ENCODE peak calls at places on chromosomes 3 and 15, in six cellular contexts. One of them, this sample, is unnamed. For H3K9me3, the result is how much of the 10 kb centered on the place peaks cover.

GRCh38 chr3:169965562-169965961 is 1.0 kb upstream of the SEC62 start:
- DNase-seq in tibial artery: no peak
- DNase-seq in fibroblast of lung: no peak
- DNase-seq in prostate gland: no peak
- DNase-seq in tibial nerve: no peak
- DNase-seq in upper lobe of right lung: no peak
- DNase-seq in this sample: no peak

GRCh38 chr3:190883973-190884832 is 21.7 kb upstream of the GMNC start:
- DNase-seq in tibial nerve: peak
- DNase-seq in prostate gland: peak
- DNase-seq in tibial artery: peak
- DNase-seq in upper lobe of right lung: no peak
- DNase-seq in fibroblast of lung: peak
- DNase-seq in this sample: peak

GRCh38 chr3:45488581-45488980 is 100.2 kb downstream of the LARS2 start:
- DNase-seq in fibroblast of lung: no peak
- DNase-seq in upper lobe of right lung: no peak
- DNase-seq in tibial artery: no peak
- DNase-seq in prostate gland: no peak
- DNase-seq in tibial nerve: no peak
- DNase-seq in this sample: no peak

GRCh38 chr3:151919446-151919845 is 46.0 kb downstream of the SUCNR1 start:
- DNase-seq in tibial nerve: peak
- DNase-seq in prostate gland: no peak
- DNase-seq in tibial artery: no peak
- DNase-seq in fibroblast of lung: no peak
- DNase-seq in upper lobe of right lung: no peak
- DNase-seq in this sample: no peak

GRCh38 chr3:8560608-8561007 is 59.0 kb downstream of the LMCD1 start:
- DNase-seq in fibroblast of lung: peak
- DNase-seq in upper lobe of right lung: no peak
- DNase-seq in tibial nerve: no peak
- DNase-seq in tibial artery: peak
- DNase-seq in prostate gland: no peak
- DNase-seq in this sample: peak

GRCh38 chr3:130480736-130481135 is 36.2 kb upstream of the COL6A6 start:
- DNase-seq in upper lobe of right lung: no peak
- DNase-seq in prostate gland: no peak
- DNase-seq in fibroblast of lung: peak
- DNase-seq in tibial artery: no peak
- DNase-seq in tibial nerve: peak
- DNase-seq in this sample: peak

GRCh38 chr3:185582871-185583270 is 3.2 kb upstream of the SENP2 start:
- DNase-seq in tibial nerve: no peak
- DNase-seq in fibroblast of lung: no peak
- DNase-seq in tibial artery: no peak
- DNase-seq in upper lobe of right lung: no peak
- DNase-seq in prostate gland: no peak
- DNase-seq in this sample: no peak

GRCh38 chr3:168467085-168467714 is 371.5 kb upstream of the GOLIM4 start:
- DNase-seq in upper lobe of right lung: no peak
- DNase-seq in tibial nerve: peak
- DNase-seq in tibial artery: no peak
- DNase-seq in prostate gland: no peak
- DNase-seq in fibroblast of lung: peak
- DNase-seq in this sample: peak

GRCh38 chr15:64845183-64845611 is 3.5 kb downstream of the PLEKHO2 start:
- DNase-seq in prostate gland: no peak
- DNase-seq in tibial nerve: peak
- DNase-seq in upper lobe of right lung: no peak
- DNase-seq in tibial artery: peak
- DNase-seq in fibroblast of lung: peak
- DNase-seq in this sample: no peak

GRCh38 chr15:56244811-56245576 is 1.3 kb upstream of the RFX7 start:
- DNase-seq in fibroblast of lung: no peak
- DNase-seq in upper lobe of right lung: peak
- DNase-seq in tibial artery: no peak
- DNase-seq in prostate gland: peak
- DNase-seq in tibial nerve: peak
- DNase-seq in this sample: peak

GRCh38 chr15:43912991-43913927 is 86.5 kb downstream of the WDR76 start:
- DNase-seq in fibroblast of lung: peak
- DNase-seq in upper lobe of right lung: no peak
- DNase-seq in tibial nerve: peak
- DNase-seq in prostate gland: no peak
- DNase-seq in tibial artery: peak
- DNase-seq in this sample: no peak

GRCh38 chr3:173733029-173733652 is 335.6 kb downstream of the NLGN1 start:
- DNase-seq in fibroblast of lung: peak
- DNase-seq in upper lobe of right lung: no peak
- DNase-seq in prostate gland: no peak
- DNase-seq in tibial artery: no peak
- DNase-seq in tibial nerve: peak
- DNase-seq in this sample: no peak

GRCh38 chr15:78992416-78993256 is 47.8 kb upstream of the CTSH start:
- DNase-seq in prostate gland: no peak
- DNase-seq in tibial nerve: peak
- DNase-seq in fibroblast of lung: no peak
- DNase-seq in tibial artery: peak
- DNase-seq in upper lobe of right lung: no peak
- DNase-seq in this sample: no peak

GRCh38 chr15:31365655-31366127 is 39.1 kb downstream of the KLF13 start:
- DNase-seq in upper lobe of right lung: peak
- DNase-seq in tibial artery: peak
- DNase-seq in prostate gland: peak
- DNase-seq in tibial nerve: peak
- DNase-seq in fibroblast of lung: peak
- DNase-seq in this sample: peak

GRCh38 chr3:31580645-31581044 is 47.9 kb downstream of the STT3B start:
- DNase-seq in fibroblast of lung: no peak
- DNase-seq in upper lobe of right lung: no peak
- DNase-seq in prostate gland: no peak
- DNase-seq in tibial artery: no peak
- DNase-seq in tibial nerve: no peak
- DNase-seq in this sample: no peak

GRCh38 chr3:64163755-64164148 is 61.5 kb downstream of the PRICKLE2 start:
- DNase-seq in upper lobe of right lung: no peak
- DNase-seq in fibroblast of lung: peak
- DNase-seq in tibial artery: no peak
- DNase-seq in prostate gland: no peak
- DNase-seq in tibial nerve: no peak
- DNase-seq in this sample: no peak

GRCh38 chr15:32649336-32649735 is 7.8 kb downstream of the SCG5 start:
- DNase-seq in upper lobe of right lung: no peak
- DNase-seq in prostate gland: no peak
- DNase-seq in fibroblast of lung: peak
- DNase-seq in tibial nerve: no peak
- DNase-seq in tibial artery: no peak
- DNase-seq in this sample: peak

GRCh38 chr15:66785637-66786036 is 83.6 kb downstream of the SMAD6 start:
- DNase-seq in tibial artery: no peak
- DNase-seq in tibial nerve: no peak
- DNase-seq in prostate gland: no peak
- DNase-seq in fibroblast of lung: peak
- DNase-seq in upper lobe of right lung: no peak
- DNase-seq in this sample: no peak

GRCh38 chr3:134325722-134326121 is 48.5 kb downstream of the AMOTL2 start:
- DNase-seq in fibroblast of lung: no peak
- DNase-seq in prostate gland: no peak
- DNase-seq in upper lobe of right lung: no peak
- DNase-seq in tibial artery: no peak
- DNase-seq in tibial nerve: no peak
- DNase-seq in this sample: no peak

GRCh38 chr15:35465763-35466162 is 80.2 kb downstream of the DPH6 start:
- DNase-seq in tibial artery: no peak
- DNase-seq in upper lobe of right lung: no peak
- DNase-seq in prostate gland: no peak
- DNase-seq in fibroblast of lung: peak
- DNase-seq in tibial nerve: no peak
- DNase-seq in this sample: no peak

GRCh38 chr15:31433574-31433973 is 106.9 kb downstream of the KLF13 start:
- DNase-seq in fibroblast of lung: no peak
- DNase-seq in prostate gland: no peak
- DNase-seq in tibial nerve: no peak
- DNase-seq in tibial artery: no peak
- DNase-seq in upper lobe of right lung: no peak
- DNase-seq in this sample: no peak

GRCh38 chr3:112199622-112200316 is 66.7 kb upstream of the GCSAM start:
- DNase-seq in upper lobe of right lung: no peak
- DNase-seq in fibroblast of lung: no peak
- DNase-seq in tibial nerve: no peak
- DNase-seq in prostate gland: no peak
- DNase-seq in tibial artery: no peak
- DNase-seq in this sample: no peak

GRCh38 chr3:129553771-129554170 is 10.8 kb downstream of the H1-8 start:
- DNase-seq in tibial artery: no peak
- DNase-seq in prostate gland: no peak
- DNase-seq in tibial nerve: no peak
- DNase-seq in fibroblast of lung: no peak
- DNase-seq in upper lobe of right lung: no peak
- DNase-seq in this sample: no peak

GRCh38 chr15:22877607-22878006 is 39.1 kb downstream of the NIPA2 start:
- DNase-seq in tibial nerve: no peak
- DNase-seq in tibial artery: no peak
- DNase-seq in prostate gland: no peak
- DNase-seq in upper lobe of right lung: no peak
- DNase-seq in fibroblast of lung: no peak
- DNase-seq in this sample: no peak

GRCh38 chr3:192816274-192816853 is 89.0 kb upstream of the FGF12 start:
- DNase-seq in tibial artery: no peak
- DNase-seq in tibial nerve: peak
- DNase-seq in fibroblast of lung: peak
- DNase-seq in prostate gland: peak
- DNase-seq in upper lobe of right lung: no peak
- DNase-seq in this sample: peak

GRCh38 chr15:100663066-100663465 is 60.7 kb downstream of the ASB7 start:
- DNase-seq in tibial nerve: no peak
- DNase-seq in prostate gland: no peak
- DNase-seq in upper lobe of right lung: no peak
- DNase-seq in fibroblast of lung: no peak
- DNase-seq in tibial artery: no peak
- DNase-seq in this sample: peak

GRCh38 chr15:67024322-67024997 is 40.9 kb upstream of the SMAD3 start:
- DNase-seq in prostate gland: peak
- DNase-seq in fibroblast of lung: peak
- DNase-seq in upper lobe of right lung: peak
- DNase-seq in tibial artery: peak
- DNase-seq in tibial nerve: peak
- DNase-seq in this sample: no peak

GRCh38 chr3:105527949-105528348 is 161.2 kb downstream of the ALCAM start:
- DNase-seq in tibial artery: no peak
- DNase-seq in upper lobe of right lung: no peak
- DNase-seq in prostate gland: no peak
- DNase-seq in fibroblast of lung: peak
- DNase-seq in tibial nerve: no peak
- DNase-seq in this sample: no peak

GRCh38 chr3:14340960-14341708 is 61.3 kb upstream of the SLC6A6 start:
- DNase-seq in upper lobe of right lung: no peak
- DNase-seq in tibial nerve: no peak
- DNase-seq in tibial artery: no peak
- DNase-seq in prostate gland: peak
- DNase-seq in fibroblast of lung: no peak
- DNase-seq in this sample: no peak

GRCh38 chr3:107082527-107082926 is 294.7 kb upstream of the CCDC54 start:
- DNase-seq in tibial artery: no peak
- DNase-seq in prostate gland: no peak
- DNase-seq in tibial nerve: no peak
- DNase-seq in upper lobe of right lung: no peak
- DNase-seq in fibroblast of lung: no peak
- DNase-seq in this sample: no peak

DNA sequence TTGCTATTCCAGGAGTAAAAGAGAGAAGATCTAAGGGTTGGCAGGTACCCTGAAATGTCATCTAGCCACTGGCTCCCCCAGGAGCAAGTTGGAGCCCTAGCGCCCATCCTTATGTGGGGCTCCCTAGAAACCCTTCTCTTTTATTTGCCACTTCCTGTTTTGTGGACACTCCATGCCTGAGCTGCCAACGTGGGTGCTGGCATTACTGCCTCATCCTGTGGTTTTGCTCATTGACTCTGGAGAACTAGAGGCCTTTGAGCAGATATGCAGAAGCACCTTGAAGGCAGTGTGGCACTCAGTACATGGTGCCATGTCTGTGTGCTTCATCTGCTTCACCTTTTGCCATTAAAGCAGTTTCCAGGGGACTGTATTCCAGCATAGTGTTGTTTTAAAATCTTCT is 8.1 kb downstream of the EDEM1 start:
- DNase-seq in prostate gland: no peak
- DNase-seq in tibial artery: peak
- DNase-seq in upper lobe of right lung: peak
- DNase-seq in tibial nerve: no peak
- DNase-seq in fibroblast of lung: no peak
- DNase-seq in this sample: no peak
- H3K4me3 ChIP-seq in prostate gland: no peak
- H3K4me3 ChIP-seq in tibial artery: no peak
- H3K4me3 ChIP-seq in upper lobe of right lung: no peak
- H3K4me3 ChIP-seq in tibial nerve: no peak
- H3K4me3 ChIP-seq in fibroblast of lung: no peak
- H3K4me3 ChIP-seq in this sample: no peak

GRCh38 chr3:161449784-161450183 is 46.8 kb upstream of the OTOL1 start:
- DNase-seq in prostate gland: no peak
- DNase-seq in tibial artery: no peak
- DNase-seq in upper lobe of right lung: no peak
- DNase-seq in fibroblast of lung: no peak
- DNase-seq in tibial nerve: no peak
- DNase-seq in this sample: no peak
- TF ChIP-seq CTCF in prostate gland: no peak
- TF ChIP-seq CTCF in tibial artery: no peak
- TF ChIP-seq CTCF in upper lobe of right lung: no peak
- TF ChIP-seq CTCF in fibroblast of lung: no peak
- TF ChIP-seq CTCF in tibial nerve: no peak
- TF ChIP-seq CTCF in this sample: no peak

GRCh38 chr3:119861681-119862080 is 79.8 kb downstream of the NR1I2 start:
- DNase-seq in prostate gland: no peak
- DNase-seq in upper lobe of right lung: no peak
- DNase-seq in tibial nerve: no peak
- DNase-seq in fibroblast of lung: peak
- DNase-seq in tibial artery: no peak
- DNase-seq in this sample: no peak

GRCh38 chr3:119856695-119857094 is 74.8 kb downstream of the NR1I2 start:
- DNase-seq in prostate gland: no peak
- DNase-seq in tibial artery: no peak
- DNase-seq in tibial nerve: no peak
- DNase-seq in upper lobe of right lung: no peak
- DNase-seq in fibroblast of lung: no peak
- DNase-seq in this sample: no peak

GRCh38 chr3:119859728-119860127 is 77.8 kb downstream of the NR1I2 start:
- DNase-seq in tibial nerve: no peak
- DNase-seq in prostate gland: no peak
- DNase-seq in tibial artery: no peak
- DNase-seq in upper lobe of right lung: no peak
- DNase-seq in fibroblast of lung: no peak
- DNase-seq in this sample: no peak

GRCh38 chr3:119858957-119859356 is 77.1 kb downstream of the NR1I2 start:
- DNase-seq in prostate gland: no peak
- DNase-seq in tibial artery: no peak
- DNase-seq in fibroblast of lung: no peak
- DNase-seq in upper lobe of right lung: no peak
- DNase-seq in tibial nerve: no peak
- DNase-seq in this sample: no peak
- H3K9me3 ChIP-seq in prostate gland: under half
- H3K9me3 ChIP-seq in tibial artery: under half
- H3K9me3 ChIP-seq in fibroblast of lung: under half
- H3K9me3 ChIP-seq in upper lobe of right lung: under half
- H3K9me3 ChIP-seq in tibial nerve: under half
- H3K9me3 ChIP-seq in this sample: under half

GRCh38 chr3:116940719-116941118 is 231.1 kb downstream of the TUSC7 start:
- DNase-seq in prostate gland: no peak
- DNase-seq in fibroblast of lung: no peak
- DNase-seq in upper lobe of right lung: no peak
- DNase-seq in tibial nerve: no peak
- DNase-seq in tibial artery: no peak
- DNase-seq in this sample: no peak
- H3K4me3 ChIP-seq in prostate gland: no peak
- H3K4me3 ChIP-seq in fibroblast of lung: no peak
- H3K4me3 ChIP-seq in upper lobe of right lung: no peak
- H3K4me3 ChIP-seq in tibial nerve: no peak
- H3K4me3 ChIP-seq in tibial artery: no peak
- H3K4me3 ChIP-seq in this sample: no peak

This sample was measured in endodermal cell.